ENCODE peak calls at places on chromosomes 12 and 14, in five cellular contexts. One of them, this sample, is unnamed.

GRCh38 chr14:60188115-60188514 is 22.9 kb upstream of the DHRS7 start:
- DNase-seq in T-helper 9 cell: no peak
- DNase-seq in heart right ventricle: no peak
- DNase-seq in iPS DF 19.7: no peak
- DNase-seq in stimulated activated naive B cell treated with anti-CD40 and anti-IgM and Interleukin-4, amounts not matched to agents 10 μg/mL and 1 μg/mL and 100 μg/mL, for 72 hours: no peak
- DNase-seq in this sample: no peak

GRCh38 chr12:124696689-124697476 is 129.5 kb upstream of the NCOR2 start:
- DNase-seq in iPS DF 19.7: no peak
- DNase-seq in heart right ventricle: no peak
- DNase-seq in T-helper 9 cell: no peak
- DNase-seq in stimulated activated naive B cell treated with anti-CD40 and anti-IgM and Interleukin-4, amounts not matched to agents 10 μg/mL and 1 μg/mL and 100 μg/mL, for 72 hours: no peak
- DNase-seq in this sample: no peak

GRCh38 chr14:20802341-20803084 is at the start of gene RNASE1:
- DNase-seq in iPS DF 19.7: no peak
- DNase-seq in stimulated activated naive B cell treated with anti-CD40 and anti-IgM and Interleukin-4, amounts not matched to agents 10 μg/mL and 1 μg/mL and 100 μg/mL, for 72 hours: no peak
- DNase-seq in heart right ventricle: no peak
- DNase-seq in T-helper 9 cell: no peak
- DNase-seq in this sample: peak; percentile 86

GRCh38 chr14:57464013-57464730 is 29.5 kb downstream of the CCDC198 start:
- DNase-seq in iPS DF 19.7: no peak
- DNase-seq in stimulated activated naive B cell treated with anti-CD40 and anti-IgM and Interleukin-4, amounts not matched to agents 10 μg/mL and 1 μg/mL and 100 μg/mL, for 72 hours: no peak
- DNase-seq in heart right ventricle: no peak
- DNase-seq in T-helper 9 cell: no peak
- DNase-seq in this sample: no peak

GRCh38 chr14:59897757-59898383 is 22.1 kb upstream of the LRRC9 start:
- DNase-seq in heart right ventricle: no peak
- DNase-seq in iPS DF 19.7: no peak
- DNase-seq in T-helper 9 cell: no peak
- DNase-seq in stimulated activated naive B cell treated with anti-CD40 and anti-IgM and Interleukin-4, amounts not matched to agents 10 μg/mL and 1 μg/mL and 100 μg/mL, for 72 hours: no peak
- DNase-seq in this sample: peak; percentile 53

GRCh38 chr12:14853966-14854365 is 10.6 kb upstream of the ART4 start:
- DNase-seq in heart right ventricle: no peak
- DNase-seq in iPS DF 19.7: no peak
- DNase-seq in stimulated activated naive B cell treated with anti-CD40 and anti-IgM and Interleukin-4, amounts not matched to agents 10 μg/mL and 1 μg/mL and 100 μg/mL, for 72 hours: no peak
- DNase-seq in T-helper 9 cell: no peak
- DNase-seq in this sample: no peak

GRCh38 chr12:40215977-40216376 is 8.8 kb upstream of the LRRK2 start:
- DNase-seq in stimulated activated naive B cell treated with anti-CD40 and anti-IgM and Interleukin-4, amounts not matched to agents 10 μg/mL and 1 μg/mL and 100 μg/mL, for 72 hours: no peak
- DNase-seq in heart right ventricle: no peak
- DNase-seq in T-helper 9 cell: no peak
- DNase-seq in iPS DF 19.7: no peak
- DNase-seq in this sample: no peak

GRCh38 chr12:129949652-129950051 is 45.8 kb upstream of the TMEM132D start:
- DNase-seq in iPS DF 19.7: no peak
- DNase-seq in stimulated activated naive B cell treated with anti-CD40 and anti-IgM and Interleukin-4, amounts not matched to agents 10 μg/mL and 1 μg/mL and 100 μg/mL, for 72 hours: no peak
- DNase-seq in heart right ventricle: no peak
- DNase-seq in T-helper 9 cell: no peak
- DNase-seq in this sample: no peak

GRCh38 chr12:105214670-105215375 is 21.2 kb downstream of the APPL2 start:
- DNase-seq in heart right ventricle: no peak
- DNase-seq in T-helper 9 cell: no peak
- DNase-seq in iPS DF 19.7: no peak
- DNase-seq in stimulated activated naive B cell treated with anti-CD40 and anti-IgM and Interleukin-4, amounts not matched to agents 10 μg/mL and 1 μg/mL and 100 μg/mL, for 72 hours: no peak
- DNase-seq in this sample: peak; percentile 50

GRCh38 chr14:101231828-101232227 is 328.3 kb upstream of the RTL1 start:
- DNase-seq in stimulated activated naive B cell treated with anti-CD40 and anti-IgM and Interleukin-4, amounts not matched to agents 10 μg/mL and 1 μg/mL and 100 μg/mL, for 72 hours: no peak
- DNase-seq in iPS DF 19.7: no peak
- DNase-seq in T-helper 9 cell: no peak
- DNase-seq in heart right ventricle: no peak
- DNase-seq in this sample: no peak

GRCh38 chr14:71583246-71583645 is 349.0 kb upstream of the RGS6 start:
- DNase-seq in T-helper 9 cell: no peak
- DNase-seq in iPS DF 19.7: no peak
- DNase-seq in stimulated activated naive B cell treated with anti-CD40 and anti-IgM and Interleukin-4, amounts not matched to agents 10 μg/mL and 1 μg/mL and 100 μg/mL, for 72 hours: no peak
- DNase-seq in heart right ventricle: no peak
- DNase-seq in this sample: no peak

GRCh38 chr12:58873496-58873895 is 46.8 kb downstream of the LRIG3 start:
- DNase-seq in stimulated activated naive B cell treated with anti-CD40 and anti-IgM and Interleukin-4, amounts not matched to agents 10 μg/mL and 1 μg/mL and 100 μg/mL, for 72 hours: no peak
- DNase-seq in heart right ventricle: no peak
- DNase-seq in iPS DF 19.7: no peak
- DNase-seq in T-helper 9 cell: no peak
- DNase-seq in this sample: no peak

GRCh38 chr12:81257952-81258551 is 180.2 kb downstream of the ACSS3 start:
- DNase-seq in T-helper 9 cell: no peak
- DNase-seq in heart right ventricle: no peak
- DNase-seq in stimulated activated naive B cell treated with anti-CD40 and anti-IgM and Interleukin-4, amounts not matched to agents 10 μg/mL and 1 μg/mL and 100 μg/mL, for 72 hours: no peak
- DNase-seq in iPS DF 19.7: no peak
- DNase-seq in this sample: peak; percentile 68

GRCh38 chr14:24630872-24631477 is 3.0 kb downstream of the GZMB start:
- DNase-seq in heart right ventricle: no peak
- DNase-seq in iPS DF 19.7: no peak
- DNase-seq in stimulated activated naive B cell treated with anti-CD40 and anti-IgM and Interleukin-4, amounts not matched to agents 10 μg/mL and 1 μg/mL and 100 μg/mL, for 72 hours: no peak
- DNase-seq in T-helper 9 cell: no peak
- DNase-seq in this sample: no peak

GRCh38 chr14:20332386-20332945 is 613 bp downstream of the CCNB1IP1 start:
- DNase-seq in heart right ventricle: no peak
- DNase-seq in T-helper 9 cell: no peak
- DNase-seq in stimulated activated naive B cell treated with anti-CD40 and anti-IgM and Interleukin-4, amounts not matched to agents 10 μg/mL and 1 μg/mL and 100 μg/mL, for 72 hours: no peak
- DNase-seq in iPS DF 19.7: no peak
- DNase-seq in this sample: peak; percentile 24

GRCh38 chr12:85138833-85139232 is 102.7 kb downstream of the LRRIQ1 start:
- DNase-seq in stimulated activated naive B cell treated with anti-CD40 and anti-IgM and Interleukin-4, amounts not matched to agents 10 μg/mL and 1 μg/mL and 100 μg/mL, for 72 hours: no peak
- DNase-seq in heart right ventricle: no peak
- DNase-seq in iPS DF 19.7: no peak
- DNase-seq in T-helper 9 cell: no peak
- DNase-seq in this sample: no peak

GRCh38 chr12:30587782-30588181 is 107.9 kb downstream of the IPO8 start:
- DNase-seq in heart right ventricle: no peak
- DNase-seq in stimulated activated naive B cell treated with anti-CD40 and anti-IgM and Interleukin-4, amounts not matched to agents 10 μg/mL and 1 μg/mL and 100 μg/mL, for 72 hours: no peak
- DNase-seq in T-helper 9 cell: no peak
- DNase-seq in iPS DF 19.7: no peak
- DNase-seq in this sample: no peak

GRCh38 chr12:14111230-14111865 is 129.9 kb upstream of the GRIN2B start:
- DNase-seq in iPS DF 19.7: peak; percentile 30
- DNase-seq in stimulated activated naive B cell treated with anti-CD40 and anti-IgM and Interleukin-4, amounts not matched to agents 10 μg/mL and 1 μg/mL and 100 μg/mL, for 72 hours: peak; percentile 27
- DNase-seq in heart right ventricle: no peak
- DNase-seq in T-helper 9 cell: no peak
- DNase-seq in this sample: peak; percentile 0

GRCh38 chr14:23399591-23399990 is 8.5 kb downstream of the MYH6 start:
- DNase-seq in stimulated activated naive B cell treated with anti-CD40 and anti-IgM and Interleukin-4, amounts not matched to agents 10 μg/mL and 1 μg/mL and 100 μg/mL, for 72 hours: no peak
- DNase-seq in heart right ventricle: no peak
- DNase-seq in T-helper 9 cell: no peak
- DNase-seq in iPS DF 19.7: no peak
- DNase-seq in this sample: no peak

GRCh38 chr12:116244001-116244400 is 33.5 kb downstream of the MED13L start:
- DNase-seq in T-helper 9 cell: no peak
- DNase-seq in stimulated activated naive B cell treated with anti-CD40 and anti-IgM and Interleukin-4, amounts not matched to agents 10 μg/mL and 1 μg/mL and 100 μg/mL, for 72 hours: no peak
- DNase-seq in iPS DF 19.7: no peak
- DNase-seq in heart right ventricle: no peak
- DNase-seq in this sample: no peak

GRCh38 chr14:61178226-61179060 is 102.7 kb downstream of the TMEM30B start:
- DNase-seq in iPS DF 19.7: no peak
- DNase-seq in stimulated activated naive B cell treated with anti-CD40 and anti-IgM and Interleukin-4, amounts not matched to agents 10 μg/mL and 1 μg/mL and 100 μg/mL, for 72 hours: no peak
- DNase-seq in heart right ventricle: no peak
- DNase-seq in T-helper 9 cell: no peak
- DNase-seq in this sample: peak; percentile 84

GRCh38 chr12:96093543-96094196 is 58.3 kb upstream of the LTA4H start:
- DNase-seq in stimulated activated naive B cell treated with anti-CD40 and anti-IgM and Interleukin-4, amounts not matched to agents 10 μg/mL and 1 μg/mL and 100 μg/mL, for 72 hours: no peak
- DNase-seq in iPS DF 19.7: no peak
- DNase-seq in T-helper 9 cell: no peak
- DNase-seq in heart right ventricle: no peak
- DNase-seq in this sample: no peak

GRCh38 chr12:2378835-2379330 is 326.1 kb downstream of the CACNA1C start:
- DNase-seq in T-helper 9 cell: no peak
- DNase-seq in heart right ventricle: no peak
- DNase-seq in iPS DF 19.7: no peak
- DNase-seq in stimulated activated naive B cell treated with anti-CD40 and anti-IgM and Interleukin-4, amounts not matched to agents 10 μg/mL and 1 μg/mL and 100 μg/mL, for 72 hours: no peak
- DNase-seq in this sample: no peak

GRCh38 chr14:23929822-23930294 is 23.7 kb upstream of the DHRS4 start:
- DNase-seq in iPS DF 19.7: peak; percentile 42
- DNase-seq in heart right ventricle: peak; percentile 57
- DNase-seq in stimulated activated naive B cell treated with anti-CD40 and anti-IgM and Interleukin-4, amounts not matched to agents 10 μg/mL and 1 μg/mL and 100 μg/mL, for 72 hours: peak; percentile 58
- DNase-seq in T-helper 9 cell: peak; percentile 83
- DNase-seq in this sample: peak; percentile 74

GRCh38 chr14:61196792-61197191 is 84.3 kb downstream of the TMEM30B start:
- DNase-seq in iPS DF 19.7: no peak
- DNase-seq in T-helper 9 cell: no peak
- DNase-seq in stimulated activated naive B cell treated with anti-CD40 and anti-IgM and Interleukin-4, amounts not matched to agents 10 μg/mL and 1 μg/mL and 100 μg/mL, for 72 hours: no peak
- DNase-seq in heart right ventricle: no peak
- DNase-seq in this sample: peak; percentile 40

GRCh38 chr14:104865069-104865630 is at the start of gene CEP170B:
- DNase-seq in heart right ventricle: peak; percentile 57
- DNase-seq in T-helper 9 cell: peak; percentile 47
- DNase-seq in stimulated activated naive B cell treated with anti-CD40 and anti-IgM and Interleukin-4, amounts not matched to agents 10 μg/mL and 1 μg/mL and 100 μg/mL, for 72 hours: no peak
- DNase-seq in iPS DF 19.7: no peak
- DNase-seq in this sample: peak; percentile 46

GRCh38 chr12:6383572-6384498 is at the start of gene LTBR:
- DNase-seq in stimulated activated naive B cell treated with anti-CD40 and anti-IgM and Interleukin-4, amounts not matched to agents 10 μg/mL and 1 μg/mL and 100 μg/mL, for 72 hours: no peak
- DNase-seq in iPS DF 19.7: no peak
- DNase-seq in T-helper 9 cell: no peak
- DNase-seq in heart right ventricle: peak; percentile 98
- DNase-seq in this sample: peak; percentile 95

This sample was measured in lung microvascular endothelial cell.